ENCODE peak calls at places on chromosome 7, in six cellular contexts. One of them, this sample, is unnamed.

GRCh38 chr7:10940748-10941358 is 32.8 kb upstream of the PHF14 start:
- DNase-seq in body of pancreas: peak; percentile 28
- DNase-seq in HFF-Myc: no peak
- DNase-seq in GM10248: peak; percentile 18
- DNase-seq in type B pancreatic cell: no peak
- DNase-seq in upper lobe of right lung: no peak
- DNase-seq in this sample: no peak

GRCh38 chr7:27647489-27647888 is 15.2 kb downstream of the HIBADH start:
- DNase-seq in body of pancreas: no peak
- DNase-seq in HFF-Myc: no peak
- DNase-seq in GM10248: no peak
- DNase-seq in type B pancreatic cell: no peak
- DNase-seq in upper lobe of right lung: no peak
- DNase-seq in this sample: no peak

GRCh38 chr7:379456-380225 is 89.7 kb downstream of the FOXL3 start:
- DNase-seq in body of pancreas: no peak
- DNase-seq in HFF-Myc: no peak
- DNase-seq in GM10248: no peak
- DNase-seq in type B pancreatic cell: peak; percentile 67
- DNase-seq in upper lobe of right lung: peak; percentile 61
- DNase-seq in this sample: no peak

GRCh38 chr7:20201380-20201779 is 15.8 kb downstream of the MACC1 start:
- DNase-seq in body of pancreas: peak; percentile 20
- DNase-seq in HFF-Myc: no peak
- DNase-seq in GM10248: peak; percentile 41
- DNase-seq in type B pancreatic cell: no peak
- DNase-seq in upper lobe of right lung: peak; percentile 62
- DNase-seq in this sample: no peak

GRCh38 chr7:107150375-107151073 is 18.3 kb upstream of the HBP1 start:
- DNase-seq in body of pancreas: peak; percentile 82
- DNase-seq in HFF-Myc: peak; percentile 67
- DNase-seq in GM10248: peak; percentile 34
- DNase-seq in type B pancreatic cell: no peak
- DNase-seq in upper lobe of right lung: no peak
- DNase-seq in this sample: no peak

GRCh38 chr7:43879477-43879876 is 10.2 kb upstream of the MRPS24 start:
- DNase-seq in body of pancreas: no peak
- DNase-seq in HFF-Myc: no peak
- DNase-seq in GM10248: no peak
- DNase-seq in type B pancreatic cell: no peak
- DNase-seq in upper lobe of right lung: no peak
- DNase-seq in this sample: no peak

GRCh38 chr7:23349484-23350157 is 50.5 kb downstream of the MALSU1 start:
- DNase-seq in body of pancreas: no peak
- DNase-seq in HFF-Myc: peak; percentile 63
- DNase-seq in GM10248: no peak
- DNase-seq in type B pancreatic cell: no peak
- DNase-seq in upper lobe of right lung: no peak
- DNase-seq in this sample: peak; percentile 65

GRCh38 chr7:131498237-131498885 is 58.1 kb downstream of the PODXL start:
- DNase-seq in body of pancreas: no peak
- DNase-seq in HFF-Myc: no peak
- DNase-seq in GM10248: no peak
- DNase-seq in type B pancreatic cell: no peak
- DNase-seq in upper lobe of right lung: no peak
- DNase-seq in this sample: no peak

GRCh38 chr7:99224263-99224947 is 16.5 kb upstream of the KPNA7 start:
- DNase-seq in body of pancreas: peak; percentile 80
- DNase-seq in HFF-Myc: no peak
- DNase-seq in GM10248: no peak
- DNase-seq in type B pancreatic cell: no peak
- DNase-seq in upper lobe of right lung: no peak
- DNase-seq in this sample: no peak

GRCh38 chr7:154953006-154953684 is 49.8 kb downstream of the PAXIP1 start:
- DNase-seq in body of pancreas: peak; percentile 58
- DNase-seq in HFF-Myc: peak; percentile 20
- DNase-seq in GM10248: peak; percentile 50
- DNase-seq in type B pancreatic cell: no peak
- DNase-seq in upper lobe of right lung: peak; percentile 85
- DNase-seq in this sample: no peak

GRCh38 chr7:76047811-76048667 is at the start of the genes MDH2 and STYXL1:
- DNase-seq in body of pancreas: peak; percentile 97
- DNase-seq in HFF-Myc: peak; percentile 78
- DNase-seq in GM10248: peak; percentile 98
- DNase-seq in type B pancreatic cell: peak; percentile 95
- DNase-seq in upper lobe of right lung: peak; percentile 97
- DNase-seq in this sample: peak; percentile 95

GRCh38 chr7:42237162-42237821 is at the start of gene GLI3:
- DNase-seq in body of pancreas: peak; percentile 71
- DNase-seq in HFF-Myc: peak; percentile 83
- DNase-seq in GM10248: peak; percentile 68
- DNase-seq in type B pancreatic cell: peak; percentile 88
- DNase-seq in upper lobe of right lung: peak; percentile 88
- DNase-seq in this sample: no peak

GRCh38 chr7:152571031-152571430 is 104.9 kb downstream of the XRCC2 start:
- DNase-seq in body of pancreas: no peak
- DNase-seq in HFF-Myc: no peak
- DNase-seq in GM10248: no peak
- DNase-seq in type B pancreatic cell: no peak
- DNase-seq in upper lobe of right lung: peak; percentile 40
- DNase-seq in this sample: peak; percentile 37

GRCh38 chr7:137967143-137968018 is 34.5 kb downstream of the CREB3L2 start:
- DNase-seq in body of pancreas: no peak
- DNase-seq in HFF-Myc: peak; percentile 84
- DNase-seq in GM10248: no peak
- DNase-seq in type B pancreatic cell: no peak
- DNase-seq in upper lobe of right lung: no peak
- DNase-seq in this sample: no peak

GRCh38 chr7:153381275-153382119 is 621.9 kb downstream of the ACTR3B start:
- DNase-seq in body of pancreas: peak; percentile 37
- DNase-seq in HFF-Myc: no peak
- DNase-seq in GM10248: no peak
- DNase-seq in type B pancreatic cell: no peak
- DNase-seq in upper lobe of right lung: peak; percentile 66
- DNase-seq in this sample: no peak

GRCh38 chr7:151711906-151712771 is 164.8 kb downstream of the PRKAG2 start:
- DNase-seq in body of pancreas: no peak
- DNase-seq in HFF-Myc: no peak
- DNase-seq in GM10248: no peak
- DNase-seq in type B pancreatic cell: no peak
- DNase-seq in upper lobe of right lung: peak; percentile 83
- DNase-seq in this sample: no peak

GRCh38 chr7:152527610-152528032 is 91.8 kb upstream of the KMT2C start:
- DNase-seq in body of pancreas: peak; percentile 59
- DNase-seq in HFF-Myc: no peak
- DNase-seq in GM10248: no peak
- DNase-seq in type B pancreatic cell: no peak
- DNase-seq in upper lobe of right lung: no peak
- DNase-seq in this sample: no peak

GRCh38 chr7:75639893-75640600 is 98.7 kb downstream of the HIP1 start:
- DNase-seq in body of pancreas: no peak
- DNase-seq in HFF-Myc: no peak
- DNase-seq in GM10248: no peak
- DNase-seq in type B pancreatic cell: no peak
- DNase-seq in upper lobe of right lung: no peak
- DNase-seq in this sample: no peak

GRCh38 chr7:54354436-54354835 is 187.7 kb upstream of the VSTM2A start:
- DNase-seq in body of pancreas: no peak
- DNase-seq in HFF-Myc: no peak
- DNase-seq in GM10248: no peak
- DNase-seq in type B pancreatic cell: no peak
- DNase-seq in upper lobe of right lung: no peak
- DNase-seq in this sample: no peak

GRCh38 chr7:70659263-70659662 is 472.7 kb upstream of the GALNT17 start:
- DNase-seq in body of pancreas: no peak
- DNase-seq in HFF-Myc: no peak
- DNase-seq in GM10248: no peak
- DNase-seq in type B pancreatic cell: no peak
- DNase-seq in upper lobe of right lung: no peak
- DNase-seq in this sample: no peak

GRCh38 chr7:117272360-117272759 is 50.5 kb downstream of the WNT2 start:
- DNase-seq in body of pancreas: no peak
- DNase-seq in HFF-Myc: no peak
- DNase-seq in GM10248: no peak
- DNase-seq in type B pancreatic cell: no peak
- DNase-seq in upper lobe of right lung: no peak
- DNase-seq in this sample: no peak

GRCh38 chr7:80520199-80520598 is 8.3 kb upstream of the GNAT3 start:
- DNase-seq in body of pancreas: no peak
- DNase-seq in HFF-Myc: no peak
- DNase-seq in GM10248: no peak
- DNase-seq in type B pancreatic cell: no peak
- DNase-seq in upper lobe of right lung: no peak
- DNase-seq in this sample: no peak

GRCh38 chr7:142349670-142350405 is 92.0 kb upstream of the PRSS58 start:
- DNase-seq in body of pancreas: peak; percentile 25
- DNase-seq in HFF-Myc: no peak
- DNase-seq in GM10248: no peak
- DNase-seq in type B pancreatic cell: no peak
- DNase-seq in upper lobe of right lung: peak; percentile 67
- DNase-seq in this sample: no peak

DNA sequence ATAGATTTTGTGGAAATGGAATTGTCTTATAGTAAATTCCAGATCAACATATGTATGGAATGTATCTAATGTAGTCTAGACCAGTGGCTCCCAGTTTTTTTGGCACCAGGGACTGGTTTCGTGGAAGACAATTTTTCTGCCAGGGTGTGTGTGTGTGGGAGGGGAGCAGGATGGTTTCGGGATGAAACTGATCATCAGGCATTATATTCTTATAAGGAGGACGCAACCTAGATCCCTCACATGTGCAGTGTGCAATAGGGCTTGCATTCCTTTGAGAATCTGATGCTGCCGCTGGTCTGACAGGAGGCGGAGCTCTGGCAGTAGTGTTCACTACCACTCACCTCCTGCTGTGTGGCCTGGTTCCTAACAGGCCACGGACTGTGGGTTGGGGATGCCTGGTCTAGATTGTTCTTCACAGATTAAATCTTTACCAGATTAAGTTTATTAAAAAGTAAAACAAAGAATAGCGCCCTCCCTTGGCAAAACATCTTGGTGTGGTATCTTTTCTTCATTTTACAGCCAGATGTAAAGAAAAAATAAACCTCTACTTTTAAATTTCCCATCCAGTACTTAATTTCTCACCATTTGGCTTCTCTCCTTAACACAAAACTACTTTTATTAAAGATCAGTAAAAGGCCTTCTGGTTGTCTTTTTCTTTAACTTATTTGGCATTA is 48.4 kb downstream of the SEPTIN7 start:
- DNase-seq in body of pancreas: no peak
- DNase-seq in HFF-Myc: no peak
- DNase-seq in GM10248: no peak
- DNase-seq in type B pancreatic cell: no peak
- DNase-seq in upper lobe of right lung: no peak
- DNase-seq in this sample: no peak
- TF ChIP-seq CTCF in body of pancreas: no peak
- TF ChIP-seq CTCF in HFF-Myc: no peak
- TF ChIP-seq CTCF in GM10248: no peak
- TF ChIP-seq CTCF in type B pancreatic cell: no peak
- TF ChIP-seq CTCF in upper lobe of right lung: no peak
- TF ChIP-seq CTCF in this sample: no peak

GRCh38 chr7:134153493-134154093 is 26.5 kb downstream of the LRGUK start:
- DNase-seq in body of pancreas: no peak
- DNase-seq in HFF-Myc: no peak
- DNase-seq in GM10248: no peak
- DNase-seq in type B pancreatic cell: no peak
- DNase-seq in upper lobe of right lung: no peak
- DNase-seq in this sample: no peak
- TF ChIP-seq CTCF in body of pancreas: no peak
- TF ChIP-seq CTCF in HFF-Myc: no peak
- TF ChIP-seq CTCF in GM10248: no peak
- TF ChIP-seq CTCF in type B pancreatic cell: no peak
- TF ChIP-seq CTCF in upper lobe of right lung: no peak
- TF ChIP-seq CTCF in this sample: no peak

DNA sequence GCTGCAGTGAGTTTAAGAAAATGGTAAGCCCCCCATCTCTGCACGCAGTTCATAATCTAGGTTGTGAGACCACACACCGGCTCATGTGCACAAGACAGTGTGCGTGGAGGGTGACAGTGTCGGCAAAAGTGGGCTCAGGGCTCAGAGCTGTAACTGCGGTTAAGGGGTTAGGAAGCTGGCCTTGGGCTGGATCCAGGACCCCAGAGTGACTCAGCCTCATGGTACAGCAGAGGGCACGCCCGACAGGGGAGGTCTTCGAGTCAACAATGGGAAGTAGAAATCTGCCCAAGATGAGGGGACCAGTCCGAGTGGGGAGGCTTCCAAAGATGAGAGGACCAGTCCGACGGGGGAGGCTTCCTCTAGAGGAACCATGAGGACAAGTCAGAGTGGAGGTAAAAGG is 437.7 kb downstream of the DNAJB6 start:
- DNase-seq in body of pancreas: no peak
- DNase-seq in HFF-Myc: no peak
- DNase-seq in GM10248: no peak
- DNase-seq in type B pancreatic cell: no peak
- DNase-seq in upper lobe of right lung: no peak
- DNase-seq in this sample: no peak
- TF ChIP-seq CTCF in body of pancreas: no peak
- TF ChIP-seq CTCF in HFF-Myc: no peak
- TF ChIP-seq CTCF in GM10248: no peak
- TF ChIP-seq CTCF in type B pancreatic cell: no peak
- TF ChIP-seq CTCF in upper lobe of right lung: no peak
- TF ChIP-seq CTCF in this sample: no peak

GRCh38 chr7:112508404-112508803 is 27.6 kb downstream of the LSMEM1 start:
- DNase-seq in body of pancreas: no peak
- DNase-seq in HFF-Myc: no peak
- DNase-seq in GM10248: no peak
- DNase-seq in type B pancreatic cell: no peak
- DNase-seq in upper lobe of right lung: no peak
- DNase-seq in this sample: no peak

GRCh38 chr7:112503361-112504023 is 22.7 kb downstream of the LSMEM1 start:
- DNase-seq in body of pancreas: no peak
- DNase-seq in HFF-Myc: no peak
- DNase-seq in GM10248: no peak
- DNase-seq in type B pancreatic cell: no peak
- DNase-seq in upper lobe of right lung: no peak
- DNase-seq in this sample: no peak

GRCh38 chr7:112504093-112504695 is 23.4 kb downstream of the LSMEM1 start:
- DNase-seq in body of pancreas: no peak
- DNase-seq in HFF-Myc: no peak
- DNase-seq in GM10248: no peak
- DNase-seq in type B pancreatic cell: no peak
- DNase-seq in upper lobe of right lung: no peak
- DNase-seq in this sample: no peak

GRCh38 chr7:112502700-112503099 is 21.9 kb downstream of the LSMEM1 start:
- DNase-seq in body of pancreas: no peak
- DNase-seq in HFF-Myc: no peak
- DNase-seq in GM10248: no peak
- DNase-seq in type B pancreatic cell: no peak
- DNase-seq in upper lobe of right lung: no peak
- DNase-seq in this sample: no peak

DNA sequence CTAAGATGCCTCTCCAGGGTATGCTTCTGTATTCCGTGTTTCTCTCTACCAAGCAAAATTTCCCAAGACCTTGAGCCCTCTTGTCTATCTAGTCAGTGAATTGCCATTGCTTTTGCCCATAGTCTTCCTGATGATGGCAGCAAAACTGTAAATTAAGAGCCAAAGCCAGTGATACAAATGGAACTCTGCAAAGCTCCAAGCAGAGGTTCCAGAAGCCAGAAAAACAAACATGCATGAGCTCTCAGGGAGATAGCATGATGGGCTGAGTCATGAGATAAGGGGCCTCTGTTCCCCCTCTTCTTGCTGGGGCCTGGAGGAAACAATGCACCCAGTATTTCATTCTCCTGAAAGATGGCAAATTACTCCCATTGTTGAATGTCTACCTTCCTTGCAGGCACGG is 24.7 kb downstream of the LSMEM1 start:
- DNase-seq in body of pancreas: no peak
- DNase-seq in HFF-Myc: no peak
- DNase-seq in GM10248: no peak
- DNase-seq in type B pancreatic cell: no peak
- DNase-seq in upper lobe of right lung: no peak
- DNase-seq in this sample: no peak
- TF ChIP-seq CTCF in body of pancreas: no peak
- TF ChIP-seq CTCF in HFF-Myc: no peak
- TF ChIP-seq CTCF in GM10248: no peak
- TF ChIP-seq CTCF in type B pancreatic cell: no peak
- TF ChIP-seq CTCF in upper lobe of right lung: no peak
- TF ChIP-seq CTCF in this sample: peak; percentile 30

This sample was measured in D721Med.